ENCODE peak calls at places on chromosomes 3 and 15, in seven cellular contexts. F, V, B, R, W, U and A are unnamed samples.

GRCh38 chr15:98896802-98897732 is 110.5 kb downstream of the PGPEP1L start:
- DNase-seq in F (no peak), V (no peak), B (peak), R (no peak), W (no peak), U (peak), A (no peak)

GRCh38 chr3:60743631-60744164 is 507.6 kb downstream of the FHIT start:
- DNase-seq in F (no peak), V (no peak), B (no peak), R (peak), W (no peak), U (no peak), A (no peak)

GRCh38 chr15:63870403-63871209 is 36.9 kb upstream of the HERC1 start:
- DNase-seq in F (no peak), V (no peak), B (peak), R (no peak), W (no peak), U (peak), A (no peak)

GRCh38 chr3:23377928-23378672 is 175.0 kb downstream of the UBE2E2 start:
- DNase-seq in F (no peak), V (no peak), B (no peak), R (no peak), W (no peak), U (no peak), A (no peak)

GRCh38 chr3:69774029-69774428 is 34.8 kb downstream of the MITF start:
- DNase-seq in F (peak), V (no peak), B (no peak), R (no peak), W (no peak), U (no peak), A (no peak)

GRCh38 chr15:83283813-83284562 is 476 bp downstream of the BNC1 start:
- DNase-seq in F (no peak), V (no peak), B (peak), R (no peak), W (no peak), U (no peak), A (no peak)

GRCh38 chr3:71695000-71695482 is 30.2 kb downstream of the EIF4E3 start:
- DNase-seq in F (no peak), V (no peak), B (no peak), R (no peak), W (peak), U (no peak), A (no peak)

GRCh38 chr3:160941885-160942494 is 163.2 kb downstream of the B3GALNT1 start:
- DNase-seq in F (no peak), V (peak), B (peak), R (no peak), W (peak), U (peak), A (peak)

GRCh38 chr15:33737687-33738606 is 230.3 kb upstream of the CHRM5 start:
- DNase-seq in F (no peak), V (peak), B (peak), R (peak), W (peak), U (no peak), A (no peak)

GRCh38 chr15:34780725-34781124 is 14.6 kb downstream of the ACTC1 start:
- DNase-seq in F (no peak), V (no peak), B (no peak), R (no peak), W (no peak), U (no peak), A (no peak)

GRCh38 chr3:154552338-154552737 is 122.3 kb upstream of the GPR149 start:
- DNase-seq in F (no peak), V (no peak), B (no peak), R (no peak), W (no peak), U (no peak), A (no peak)

GRCh38 chr3:23726811-23727548 is 78.8 kb upstream of the UBE2E1 start:
- DNase-seq in F (no peak), V (no peak), B (no peak), R (no peak), W (no peak), U (no peak), A (no peak)

GRCh38 chr3:15845475-15845874 is 47.7 kb upstream of the ANKRD28 start:
- DNase-seq in F (no peak), V (no peak), B (peak), R (no peak), W (no peak), U (no peak), A (no peak)

GRCh38 chr3:36135863-36136262 is 244.4 kb upstream of the STAC start:
- DNase-seq in F (no peak), V (no peak), B (no peak), R (no peak), W (no peak), U (no peak), A (no peak)

GRCh38 chr3:106338582-106339219 is 469.9 kb upstream of the CBLB start:
- DNase-seq in F (no peak), V (no peak), B (no peak), R (no peak), W (no peak), U (no peak), A (no peak)

GRCh38 chr3:53269888-53270880 is 14.4 kb upstream of the TKT start:
- DNase-seq in F (peak), V (no peak), B (peak), R (peak), W (peak), U (peak), A (no peak)

GRCh38 chr3:108406661-108407206 is 103.7 kb downstream of the MYH15 start:
- DNase-seq in F (no peak), V (no peak), B (peak), R (no peak), W (peak), U (peak), A (peak)

GRCh38 chr3:166560253-166560652 is 723.0 kb upstream of the BCHE start:
- DNase-seq in F (no peak), V (no peak), B (no peak), R (peak), W (no peak), U (no peak), A (no peak)

GRCh38 chr3:157312366-157312745 is 124.3 kb upstream of the PTX3 start:
- DNase-seq in F (no peak), V (no peak), B (no peak), R (no peak), W (no peak), U (no peak), A (no peak)

GRCh38 chr3:55160241-55160877 is 232.5 kb upstream of the LRTM1 start:
- DNase-seq in F (no peak), V (no peak), B (peak), R (no peak), W (peak), U (peak), A (no peak)

GRCh38 chr3:138412821-138413531 is 21.4 kb upstream of the ESYT3 start:
- DNase-seq in F (no peak), V (no peak), B (peak), R (no peak), W (no peak), U (no peak), A (no peak)

GRCh38 chr15:57376695-57377477 is 581 bp downstream of the CGNL1 start:
- DNase-seq in F (no peak), V (no peak), B (no peak), R (peak), W (peak), U (no peak), A (no peak)

GRCh38 chr15:69224383-69224782 is 63.9 kb downstream of the GLCE start:
- DNase-seq in F (no peak), V (no peak), B (no peak), R (no peak), W (peak), U (no peak), A (no peak)

GRCh38 chr15:81302605-81303204 is 21.2 kb downstream of the STARD5 start:
- DNase-seq in F (no peak), V (no peak), B (no peak), R (no peak), W (no peak), U (no peak), A (no peak)

GRCh38 chr15:80512729-80513670 is 108.8 kb downstream of the ARNT2 start:
- DNase-seq in F (no peak), V (no peak), B (peak), R (peak), W (no peak), U (no peak), A (no peak)

GRCh38 chr3:188553569-188553968 is 399.6 kb downstream of the LPP start:
- DNase-seq in F (no peak), V (peak), B (peak), R (no peak), W (no peak), U (no peak), A (peak)

GRCh38 chr15:52790941-52791751 is 1.0 kb upstream of the ONECUT1 start:
- DNase-seq in F (no peak), V (no peak), B (no peak), R (peak), W (no peak), U (no peak), A (no peak)

GRCh38 chr3:131036200-131036816 is 9.6 kb downstream of the NEK11 start:
- DNase-seq in F (no peak), V (no peak), B (peak), R (no peak), W (no peak), U (no peak), A (no peak)

GRCh38 chr3:29313981-29314726 is 33.3 kb downstream of the RBMS3 start:
- DNase-seq in F (no peak), V (no peak), B (no peak), R (no peak), W (no peak), U (no peak), A (no peak)

GRCh38 chr3:60025071-60026055 is 975.5 kb upstream of the CFAP20DC start:
- DNase-seq in F (no peak), V (no peak), B (no peak), R (no peak), W (no peak), U (no peak), A (no peak)

GRCh38 chr15:88031461-88031860 is 225.1 kb downstream of the NTRK3 start:
- DNase-seq in F (no peak), V (no peak), B (peak), R (no peak), W (no peak), U (no peak), A (no peak)

GRCh38 chr3:38111696-38112377 is 25.1 kb downstream of the ACAA1 start:
- DNase-seq in F (no peak), V (no peak), B (no peak), R (no peak), W (no peak), U (no peak), A (no peak)

GRCh38 chr3:27449530-27450150 is 34.5 kb downstream of the SLC4A7 start:
- DNase-seq in F (no peak), V (no peak), B (no peak), R (no peak), W (no peak), U (no peak), A (no peak)

GRCh38 chr3:189683576-189684255 is 52.5 kb downstream of the TP63 start:
- DNase-seq in F (no peak), V (no peak), B (no peak), R (no peak), W (no peak), U (no peak), A (no peak)

GRCh38 chr3:127304121-127304744 is 16.4 kb upstream of the PRR20G start:
- DNase-seq in F (no peak), V (no peak), B (no peak), R (peak), W (peak), U (no peak), A (no peak)

GRCh38 chr15:25710184-25710583 is 152.9 kb downstream of the ATP10A start:
- DNase-seq in F (no peak), V (peak), B (peak), R (no peak), W (no peak), U (no peak), A (no peak)

GRCh38 chr3:15055019-15055557 is 10.0 kb downstream of the MRPS25 start:
- DNase-seq in F (no peak), V (no peak), B (peak), R (no peak), W (no peak), U (no peak), A (peak)

GRCh38 chr3:120275553-120276092 is 9.4 kb downstream of the GPR156 start:
- DNase-seq in F (no peak), V (no peak), B (peak), R (no peak), W (no peak), U (no peak), A (no peak)

GRCh38 chr3:109806929-109807328 is 469.6 kb upstream of the DPPA4 start:
- DNase-seq in F (no peak), V (peak), B (peak), R (no peak), W (no peak), U (peak), A (peak)